ENCODE peak calls at places on chromosomes 7 and 10, in seven cellular contexts. One of them, this sample, is unnamed.

GRCh38 chr10:24449334-24449740 is 240.4 kb downstream of the KIAA1217 start:
- DNase-seq in activated CD8-positive, alpha-beta memory T cell treated with anti-CD3 and anti-CD28 coated beads for 1 hour: no peak
- DNase-seq in HT1080: peak; percentile 40
- DNase-seq in GM13977: peak; percentile 15
- DNase-seq in iris pigment epithelial cell: peak; percentile 70
- DNase-seq in AG08396: no peak
- DNase-seq in NAMALWA: peak; percentile 32
- DNase-seq in this sample: no peak

GRCh38 chr10:15588635-15589081 is 131.1 kb downstream of the ITGA8 start:
- DNase-seq in activated CD8-positive, alpha-beta memory T cell treated with anti-CD3 and anti-CD28 coated beads for 1 hour: no peak
- DNase-seq in GM13977: no peak
- DNase-seq in iris pigment epithelial cell: no peak
- DNase-seq in AG08396: no peak
- DNase-seq in HT1080: no peak
- DNase-seq in NAMALWA: no peak
- DNase-seq in this sample: no peak

GRCh38 chr10:96369890-96370574 is 11.2 kb upstream of the OPALIN start:
- DNase-seq in AG08396: no peak
- DNase-seq in HT1080: peak; percentile 75
- DNase-seq in GM13977: no peak
- DNase-seq in NAMALWA: no peak
- DNase-seq in iris pigment epithelial cell: no peak
- DNase-seq in activated CD8-positive, alpha-beta memory T cell treated with anti-CD3 and anti-CD28 coated beads for 1 hour: no peak
- DNase-seq in this sample: peak; percentile 28

GRCh38 chr7:134789967-134790685 is 10.7 kb downstream of the CALD1 start:
- DNase-seq in iris pigment epithelial cell: peak; percentile 71
- DNase-seq in HT1080: no peak
- DNase-seq in GM13977: no peak
- DNase-seq in activated CD8-positive, alpha-beta memory T cell treated with anti-CD3 and anti-CD28 coated beads for 1 hour: no peak
- DNase-seq in AG08396: no peak
- DNase-seq in NAMALWA: no peak
- DNase-seq in this sample: peak; percentile 41

GRCh38 chr7:103967401-103967800 is 22.1 kb downstream of the RELN start:
- DNase-seq in activated CD8-positive, alpha-beta memory T cell treated with anti-CD3 and anti-CD28 coated beads for 1 hour: no peak
- DNase-seq in GM13977: no peak
- DNase-seq in NAMALWA: no peak
- DNase-seq in AG08396: no peak
- DNase-seq in iris pigment epithelial cell: no peak
- DNase-seq in HT1080: no peak
- DNase-seq in this sample: no peak

GRCh38 chr7:127822822-127823508 is 171.0 kb downstream of the SND1 start:
- DNase-seq in activated CD8-positive, alpha-beta memory T cell treated with anti-CD3 and anti-CD28 coated beads for 1 hour: no peak
- DNase-seq in HT1080: no peak
- DNase-seq in GM13977: peak; percentile 12
- DNase-seq in NAMALWA: peak; percentile 28
- DNase-seq in AG08396: no peak
- DNase-seq in iris pigment epithelial cell: no peak
- DNase-seq in this sample: peak; percentile 39

GRCh38 chr7:65459438-65459837 is 85.8 kb downstream of the ZNF92 start:
- DNase-seq in NAMALWA: no peak
- DNase-seq in AG08396: no peak
- DNase-seq in activated CD8-positive, alpha-beta memory T cell treated with anti-CD3 and anti-CD28 coated beads for 1 hour: no peak
- DNase-seq in iris pigment epithelial cell: no peak
- DNase-seq in HT1080: no peak
- DNase-seq in GM13977: no peak
- DNase-seq in this sample: no peak

GRCh38 chr10:60975716-60976115 is 31.7 kb upstream of the RHOBTB1 start:
- DNase-seq in HT1080: no peak
- DNase-seq in NAMALWA: no peak
- DNase-seq in GM13977: no peak
- DNase-seq in iris pigment epithelial cell: no peak
- DNase-seq in AG08396: no peak
- DNase-seq in activated CD8-positive, alpha-beta memory T cell treated with anti-CD3 and anti-CD28 coated beads for 1 hour: no peak
- DNase-seq in this sample: peak; percentile 18

GRCh38 chr7:36215017-36215621 is 62.1 kb downstream of the EEPD1 start:
- DNase-seq in activated CD8-positive, alpha-beta memory T cell treated with anti-CD3 and anti-CD28 coated beads for 1 hour: no peak
- DNase-seq in HT1080: no peak
- DNase-seq in iris pigment epithelial cell: no peak
- DNase-seq in GM13977: no peak
- DNase-seq in AG08396: no peak
- DNase-seq in NAMALWA: no peak
- DNase-seq in this sample: peak; percentile 36

GRCh38 chr10:109933984-109934565 is 10.8 kb upstream of the XPNPEP1 start:
- DNase-seq in AG08396: no peak
- DNase-seq in activated CD8-positive, alpha-beta memory T cell treated with anti-CD3 and anti-CD28 coated beads for 1 hour: no peak
- DNase-seq in NAMALWA: no peak
- DNase-seq in HT1080: no peak
- DNase-seq in iris pigment epithelial cell: no peak
- DNase-seq in GM13977: no peak
- DNase-seq in this sample: no peak

GRCh38 chr7:90425376-90425775 is 22.1 kb downstream of the CLDN12 start:
- DNase-seq in AG08396: no peak
- DNase-seq in HT1080: peak; percentile 68
- DNase-seq in iris pigment epithelial cell: peak; percentile 33
- DNase-seq in NAMALWA: no peak
- DNase-seq in GM13977: no peak
- DNase-seq in activated CD8-positive, alpha-beta memory T cell treated with anti-CD3 and anti-CD28 coated beads for 1 hour: no peak
- DNase-seq in this sample: no peak

GRCh38 chr10:126421745-126422144 is 33.5 kb upstream of the ADAM12 start:
- DNase-seq in HT1080: peak; percentile 99
- DNase-seq in NAMALWA: no peak
- DNase-seq in GM13977: no peak
- DNase-seq in activated CD8-positive, alpha-beta memory T cell treated with anti-CD3 and anti-CD28 coated beads for 1 hour: no peak
- DNase-seq in iris pigment epithelial cell: peak; percentile 91
- DNase-seq in AG08396: peak; percentile 77
- DNase-seq in this sample: peak; percentile 8

This sample was measured in hepatocyte.